ENCODE peak calls at places on chromosomes 1 and 21, in six cellular contexts. U is PC-3, S is neural progenitor cell, C is GM23248, B is OCI-LY7, V is GM23338. P is an unnamed sample.

GRCh38 chr21:33109574-33110339 is 39.8 kb downstream of the OLIG1 start:
- DNase-seq in U (no peak), S (peak), C (no peak), B (no peak), V (peak), P (peak)

GRCh38 chr1:242019018-242019417 is 20.1 kb upstream of the MAP1LC3C start:
- DNase-seq in U (no peak), S (no peak), C (no peak), B (no peak), V (no peak), P (no peak)

GRCh38 chr1:170149241-170149640 is 3.5 kb downstream of the NTMT2 start:
- DNase-seq in U (no peak), S (no peak), C (peak), B (no peak), V (no peak), P (no peak)

GRCh38 chr1:160733933-160734332 is 5.1 kb upstream of the SLAMF7 start:
- DNase-seq in U (no peak), S (no peak), C (no peak), B (no peak), V (no peak), P (no peak)

GRCh38 chr1:29236993-29237905 is 927 bp downstream of the PTPRU start:
- DNase-seq in U (peak), S (peak), C (peak), B (no peak), V (peak), P (peak)

GRCh38 chr1:203628997-203629508 is 2.4 kb downstream of the ATP2B4 start:
- DNase-seq in U (no peak), S (no peak), C (peak), B (peak), V (no peak), P (no peak)

GRCh38 chr21:42499430-42500106 is 3.5 kb upstream of the RSPH1 start:
- DNase-seq in U (no peak), S (peak), C (no peak), B (no peak), V (peak), P (no peak)

GRCh38 chr1:45767035-45767434 is 16.6 kb upstream of the IPP start:
- DNase-seq in U (peak), S (no peak), C (peak), B (no peak), V (no peak), P (no peak)

GRCh38 chr1:2067981-2068380 is 17.8 kb downstream of the PRKCZ start:
- DNase-seq in U (no peak), S (no peak), C (no peak), B (no peak), V (no peak), P (no peak)

GRCh38 chr1:121519042-121519755 is 334.4 kb downstream of the SRGAP2C start:
- DNase-seq in U (peak), S (peak), C (peak), B (peak), V (peak), P (peak)

GRCh38 chr1:108551157-108551862 is 8.6 kb upstream of the EEIG2 start:
- DNase-seq in U (peak), S (no peak), C (no peak), B (no peak), V (no peak), P (no peak)

GRCh38 chr1:213958346-213958745 is 29.4 kb upstream of the PROX1 start:
- DNase-seq in U (no peak), S (no peak), C (no peak), B (no peak), V (no peak), P (no peak)

GRCh38 chr1:27598902-27599528 is 4.9 kb downstream of the AHDC1 start:
- DNase-seq in U (peak), S (peak), C (peak), B (peak), V (no peak), P (peak)

GRCh38 chr1:12573015-12573825 is 44.8 kb downstream of the DHRS3 start:
- DNase-seq in U (no peak), S (no peak), C (no peak), B (no peak), V (no peak), P (no peak)

GRCh38 chr1:161185282-161185682 is 8.0 kb upstream of the B4GALT3 start:
- DNase-seq in U (no peak), S (no peak), C (peak), B (peak), V (no peak), P (no peak)

GRCh38 chr1:201427923-201428322 is 6.4 kb upstream of the TNNI1 start:
- DNase-seq in U (no peak), S (no peak), C (no peak), B (no peak), V (no peak), P (no peak)

GRCh38 chr1:216750031-216750627 is 26.9 kb upstream of the ESRRG start:
- DNase-seq in U (peak), S (peak), C (peak), B (peak), V (peak), P (peak)

GRCh38 chr1:30329263-30329753 is 394.1 kb downstream of the MATN1 start:
- DNase-seq in U (no peak), S (no peak), C (no peak), B (no peak), V (no peak), P (no peak)

GRCh38 chr1:187054862-187055757 is 226.4 kb downstream of the PLA2G4A start:
- DNase-seq in U (peak), S (no peak), C (no peak), B (no peak), V (no peak), P (no peak)

GRCh38 chr1:78651247-78651646 is 1.6 kb downstream of the IFI44 start:
- DNase-seq in U (no peak), S (no peak), C (no peak), B (no peak), V (no peak), P (no peak)

GRCh38 chr1:59186656-59187055 is 110.2 kb upstream of the FGGY start:
- DNase-seq in U (no peak), S (no peak), C (peak), B (no peak), V (no peak), P (peak)

GRCh38 chr1:55669308-55669707 is 454.1 kb upstream of the USP24 start:
- DNase-seq in U (no peak), S (no peak), C (peak), B (no peak), V (no peak), P (peak)

GRCh38 chr1:36133484-36133883 is 8.5 kb upstream of the COL8A2 start:
- DNase-seq in U (peak), S (no peak), C (peak), B (no peak), V (no peak), P (peak)

GRCh38 chr1:240621249-240621648 is 9.3 kb upstream of the GREM2 start:
- DNase-seq in U (no peak), S (no peak), C (no peak), B (no peak), V (peak), P (no peak)

GRCh38 chr1:73056826-73057225 is 774.5 kb upstream of the NEGR1 start:
- DNase-seq in U (no peak), S (no peak), C (no peak), B (no peak), V (no peak), P (peak)
- TF ChIP-seq EZH2phosphoT487 in U (no peak), S (no peak), C (no peak), B (no peak), V (no peak), P (no peak)

DNA sequence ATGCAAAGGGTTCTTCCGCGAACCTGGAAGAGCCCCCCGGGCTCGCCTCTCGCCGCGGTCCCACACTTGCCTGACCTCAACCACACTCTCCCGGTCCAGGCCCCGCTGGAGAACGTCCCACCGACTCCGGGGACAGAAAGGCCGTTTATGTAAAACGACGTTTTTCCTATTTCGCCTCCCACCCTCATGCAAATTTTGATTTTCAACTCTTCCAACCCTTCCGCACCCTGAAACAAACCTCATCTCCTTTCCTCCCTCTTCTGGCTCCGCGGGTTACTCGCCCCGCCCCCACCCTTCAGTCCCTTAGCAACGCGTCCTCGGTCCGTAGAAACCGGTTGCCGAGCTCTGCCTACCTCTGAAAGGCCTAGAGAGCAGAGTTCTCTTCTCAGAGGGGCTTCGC is at the start of gene C1orf141:
- DNase-seq in U (no peak), S (peak), C (peak), B (no peak), V (peak), P (no peak)
- TF ChIP-seq EZH2phosphoT487 in U (no peak), S (no peak), C (no peak), B (no peak), V (no peak), P (no peak)

GRCh38 chr1:112506731-112507130 is 2.0 kb upstream of the WNT2B start:
- DNase-seq in U (no peak), S (no peak), C (no peak), B (no peak), V (no peak), P (no peak)

GRCh38 chr1:112507336-112507735 is 1.4 kb upstream of the WNT2B start:
- DNase-seq in U (no peak), S (no peak), C (no peak), B (no peak), V (peak), P (no peak)

GRCh38 chr1:112508242-112509004 is at the start of gene WNT2B:
- DNase-seq in U (no peak), S (peak), C (peak), B (peak), V (peak), P (peak)

GRCh38 chr1:112509005-112509659 is 367 bp downstream of the WNT2B start:
- DNase-seq in U (no peak), S (peak), C (peak), B (no peak), V (peak), P (peak)

DNA sequence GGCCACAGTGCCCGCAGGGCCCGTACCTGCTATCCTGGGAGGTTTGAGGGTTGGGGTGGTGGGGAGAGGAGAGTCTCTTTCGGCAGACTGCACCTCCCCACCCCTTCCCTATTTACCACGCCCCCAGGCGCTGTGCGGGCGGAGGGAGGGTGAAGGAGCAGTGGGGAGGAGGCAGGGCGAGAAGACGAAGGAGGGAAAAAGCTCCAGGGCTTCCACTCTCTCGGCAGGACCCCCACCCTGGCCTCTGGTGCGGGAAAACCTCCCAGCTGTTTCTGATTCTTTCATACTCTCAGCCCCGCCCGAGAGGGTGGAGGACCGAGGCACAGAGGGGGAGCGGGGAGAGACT is 896 bp upstream of the WNT2B start:
- DNase-seq in U (peak), S (peak), C (peak), B (peak), V (peak), P (peak)
- TF ChIP-seq EZH2phosphoT487 in U (no peak), S (no peak), C (no peak), B (no peak), V (no peak), P (no peak)

DNA sequence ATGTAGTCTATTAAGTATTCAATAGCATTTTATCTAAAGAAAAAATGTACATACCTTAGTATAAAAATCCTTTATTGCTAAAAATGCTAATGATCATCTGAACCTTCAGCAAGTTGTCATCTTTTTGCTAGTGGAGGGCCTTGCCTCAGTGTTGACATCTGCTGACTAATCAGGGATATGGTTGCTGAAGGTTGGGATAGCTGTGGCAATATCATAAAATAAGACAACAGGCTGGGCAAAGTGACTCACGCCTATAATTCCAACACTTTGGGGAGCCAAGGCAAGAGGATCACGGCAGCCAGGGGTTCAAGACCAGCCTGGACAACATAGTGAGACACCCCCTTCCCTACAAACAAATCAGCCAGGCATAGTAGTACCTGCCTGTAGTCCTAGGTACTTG is 9.0 kb downstream of the DYNLT5 start:
- DNase-seq in U (peak), S (no peak), C (peak), B (no peak), V (no peak), P (peak)
- TF ChIP-seq EZH2phosphoT487 in U (no peak), S (no peak), C (no peak), B (no peak), V (no peak), P (no peak)

GRCh38 chr1:88150330-88150729 is 533.7 kb upstream of the PKN2 start:
- DNase-seq in U (no peak), S (no peak), C (no peak), B (no peak), V (no peak), P (no peak)

GRCh38 chr1:88140325-88140724 is 543.7 kb upstream of the PKN2 start:
- DNase-seq in U (no peak), S (no peak), C (no peak), B (no peak), V (no peak), P (no peak)

GRCh38 chr1:88149686-88150085 is 534.4 kb upstream of the PKN2 start:
- DNase-seq in U (no peak), S (no peak), C (no peak), B (no peak), V (no peak), P (no peak)

GRCh38 chr1:88141499-88142074 is 542.5 kb upstream of the PKN2 start:
- DNase-seq in U (no peak), S (no peak), C (no peak), B (no peak), V (no peak), P (no peak)

GRCh38 chr1:88145752-88146151 is 538.3 kb upstream of the PKN2 start:
- DNase-seq in U (peak), S (no peak), C (no peak), B (no peak), V (no peak), P (peak)
- TF ChIP-seq EZH2phosphoT487 in U (no peak), S (no peak), C (no peak), B (no peak), V (no peak), P (no peak)

GRCh38 chr1:207021139-207021861 is 11.3 kb downstream of the C1orf116 start:
- DNase-seq in U (peak), S (no peak), C (no peak), B (no peak), V (no peak), P (no peak)

GRCh38 chr1:207019161-207019560 is 13.4 kb downstream of the C1orf116 start:
- DNase-seq in U (no peak), S (no peak), C (no peak), B (no peak), V (no peak), P (no peak)

GRCh38 chr1:207020709-207021107 is 11.8 kb downstream of the C1orf116 start:
- DNase-seq in U (peak), S (no peak), C (peak), B (no peak), V (no peak), P (no peak)

GRCh38 chr1:207018707-207019106 is 13.8 kb downstream of the C1orf116 start:
- DNase-seq in U (peak), S (no peak), C (no peak), B (no peak), V (no peak), P (no peak)

GRCh38 chr1:207020016-207020708 is 12.4 kb downstream of the C1orf116 start:
- DNase-seq in U (peak), S (no peak), C (no peak), B (no peak), V (no peak), P (peak)
- TF ChIP-seq EZH2phosphoT487 in U (no peak), S (no peak), C (no peak), B (no peak), V (no peak), P (no peak)

DNA sequence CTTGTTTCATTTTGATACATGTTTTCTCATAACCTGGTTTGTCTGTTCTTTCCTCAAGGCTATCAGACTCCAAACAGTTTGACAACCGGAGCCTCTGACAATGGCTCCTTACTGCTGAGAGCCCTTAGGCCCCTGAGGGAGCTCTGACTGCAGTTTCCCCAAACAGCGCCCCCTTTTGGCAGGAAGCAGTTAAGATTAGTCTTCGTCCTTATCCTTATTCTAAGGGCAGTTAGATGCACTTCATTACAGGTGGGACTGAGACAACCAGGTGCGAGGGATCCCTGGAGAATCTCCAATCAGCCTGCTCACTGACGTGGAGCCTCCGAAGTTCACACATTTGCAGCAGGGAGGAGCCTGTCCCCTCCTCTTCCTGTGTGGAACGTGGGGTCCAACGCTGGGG is 393.1 kb downstream of the BRINP3 start:
- DNase-seq in U (peak), S (peak), C (no peak), B (peak), V (peak), P (no peak)
- TF ChIP-seq EZH2phosphoT487 in U (no peak), S (no peak), C (no peak), B (no peak), V (no peak), P (no peak)

GRCh38 chr1:32701951-32702598 is 495 bp downstream of the SYNC start:
- DNase-seq in U (peak), S (peak), C (peak), B (no peak), V (peak), P (no peak)

GRCh38 chr1:32702599-32703478 is at the start of gene SYNC:
- DNase-seq in U (peak), S (peak), C (peak), B (no peak), V (peak), P (peak)

GRCh38 chr1:32705516-32705915 is 2.9 kb upstream of the SYNC start:
- DNase-seq in U (no peak), S (no peak), C (no peak), B (no peak), V (no peak), P (no peak)

GRCh38 chr1:32701421-32701911 is 1.1 kb downstream of the SYNC start:
- DNase-seq in U (no peak), S (no peak), C (peak), B (no peak), V (no peak), P (no peak)

DNA sequence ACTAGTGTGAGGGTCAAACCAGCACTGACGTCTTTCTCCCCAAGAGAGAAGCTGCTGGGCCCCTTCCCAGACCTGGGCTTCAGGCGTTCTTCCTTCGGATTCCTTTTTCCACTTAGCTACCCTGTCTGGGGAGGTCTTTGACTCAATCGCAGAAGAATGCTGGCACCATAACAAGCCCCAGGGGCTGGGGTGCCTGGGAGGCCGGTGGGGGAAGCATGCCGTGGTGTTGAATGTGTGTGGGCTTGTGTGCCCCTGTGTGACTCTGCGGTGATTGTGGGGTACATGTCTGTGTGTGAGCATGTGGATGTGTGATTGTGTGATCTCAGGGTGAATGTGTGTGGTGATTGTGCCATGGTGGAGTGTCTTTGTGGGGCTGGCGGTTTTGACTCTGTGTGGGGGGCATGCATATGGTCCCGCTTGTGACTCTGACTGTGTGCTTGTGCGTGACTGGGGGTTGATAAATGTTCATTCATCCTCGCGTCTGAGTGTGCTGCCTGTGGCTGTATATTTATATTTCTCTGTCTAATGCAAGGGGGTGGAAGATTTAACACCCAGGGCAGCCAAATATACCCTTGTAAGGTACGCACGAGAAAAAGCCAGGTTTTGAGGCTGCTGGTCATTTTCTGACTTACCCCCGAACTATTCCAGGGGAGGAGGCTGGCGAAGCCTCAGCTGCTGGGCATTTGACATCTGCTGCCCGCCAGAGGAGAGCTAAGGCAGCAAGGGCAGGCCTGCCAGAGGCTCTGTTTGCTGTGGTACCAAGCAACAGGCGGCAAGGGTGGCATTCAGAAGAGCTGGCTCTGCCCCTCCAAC is 1.1 kb upstream of the SYNC start:
- DNase-seq in U (peak), S (peak), C (peak), B (no peak), V (peak), P (peak)
- TF ChIP-seq EZH2phosphoT487 in U (no peak), S (no peak), C (no peak), B (no peak), V (no peak), P (no peak)

DNA sequence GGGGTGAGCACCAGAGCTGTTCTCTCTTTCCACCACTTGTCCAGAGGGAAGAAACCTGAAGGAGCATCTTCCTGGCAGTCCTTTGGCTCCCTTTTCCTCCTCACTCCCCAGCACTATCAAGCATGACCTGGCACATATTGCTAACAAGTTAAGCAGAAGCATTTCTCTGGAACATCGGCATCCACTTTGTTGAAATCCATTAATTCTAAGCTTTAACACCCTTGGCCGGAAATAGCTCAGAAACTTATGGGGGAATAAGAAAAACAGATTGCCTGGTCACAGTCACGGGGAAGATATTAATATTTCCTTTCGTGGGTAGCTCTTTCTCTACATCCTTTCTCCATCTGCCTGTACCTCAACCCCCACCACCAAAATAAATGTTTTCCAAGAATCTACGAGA is 351.3 kb downstream of the NUF2 start:
- DNase-seq in U (no peak), S (no peak), C (no peak), B (no peak), V (no peak), P (no peak)
- TF ChIP-seq EZH2phosphoT487 in U (no peak), S (no peak), C (no peak), B (no peak), V (no peak), P (no peak)